ENCODE peak calls at places on chromosomes 6 and 20, in four cellular contexts. P, B, Z and J are unnamed samples.

GRCh38 chr20:20683922-20684321 is 28.5 kb downstream of the RALGAPA2 start:
- DNase-seq in Z (no peak), B (no peak), P (no peak), J (no peak)

GRCh38 chr6:55632953-55633352 is 54.0 kb upstream of the HMGCLL1 start:
- DNase-seq in B (no peak), Z (no peak), P (no peak), J (no peak)

GRCh38 chr20:4493386-4493785 is 228.3 kb upstream of the PRND start:
- DNase-seq in P (no peak), Z (no peak), B (no peak), J (no peak)

GRCh38 chr6:118618676-118619377 is 32.6 kb downstream of the CEP85L start:
- DNase-seq in Z (peak), B (peak), P (peak), J (no peak)

GRCh38 chr20:63243604-63244247 is 8.0 kb downstream of the BIRC7 start:
- DNase-seq in Z (no peak), B (no peak), P (no peak), J (no peak)

GRCh38 chr6:56954389-56955170 is at the start of gene BEND6:
- DNase-seq in P (peak), Z (peak), B (peak), J (no peak)

GRCh38 chr20:35776513-35777101 is 4.8 kb downstream of the PHF20 start:
- DNase-seq in P (no peak), Z (peak), B (peak), J (no peak)

GRCh38 chr6:21992178-21992967 is 304.5 kb downstream of the PRL start:
- DNase-seq in Z (no peak), B (no peak), P (no peak), J (no peak)

GRCh38 chr6:10676403-10676802 is 18.0 kb downstream of the C6orf52 start:
- DNase-seq in P (no peak), Z (no peak), B (no peak), J (no peak)

GRCh38 chr20:7843613-7844012 is 96.6 kb downstream of the HAO1 start:
- DNase-seq in P (no peak), B (no peak), Z (no peak), J (no peak)

GRCh38 chr6:157550114-157550989 is 169.4 kb downstream of the ZDHHC14 start:
- DNase-seq in Z (no peak), P (no peak), B (no peak), J (no peak)

GRCh38 chr20:53579581-53580375 is 13.9 kb downstream of the ZNF217 start:
- DNase-seq in Z (no peak), B (no peak), P (peak), J (no peak)

GRCh38 chr20:31540406-31540805 is 26.2 kb downstream of the HM13 start:
- DNase-seq in Z (no peak), P (no peak), B (no peak), J (no peak)

DNA sequence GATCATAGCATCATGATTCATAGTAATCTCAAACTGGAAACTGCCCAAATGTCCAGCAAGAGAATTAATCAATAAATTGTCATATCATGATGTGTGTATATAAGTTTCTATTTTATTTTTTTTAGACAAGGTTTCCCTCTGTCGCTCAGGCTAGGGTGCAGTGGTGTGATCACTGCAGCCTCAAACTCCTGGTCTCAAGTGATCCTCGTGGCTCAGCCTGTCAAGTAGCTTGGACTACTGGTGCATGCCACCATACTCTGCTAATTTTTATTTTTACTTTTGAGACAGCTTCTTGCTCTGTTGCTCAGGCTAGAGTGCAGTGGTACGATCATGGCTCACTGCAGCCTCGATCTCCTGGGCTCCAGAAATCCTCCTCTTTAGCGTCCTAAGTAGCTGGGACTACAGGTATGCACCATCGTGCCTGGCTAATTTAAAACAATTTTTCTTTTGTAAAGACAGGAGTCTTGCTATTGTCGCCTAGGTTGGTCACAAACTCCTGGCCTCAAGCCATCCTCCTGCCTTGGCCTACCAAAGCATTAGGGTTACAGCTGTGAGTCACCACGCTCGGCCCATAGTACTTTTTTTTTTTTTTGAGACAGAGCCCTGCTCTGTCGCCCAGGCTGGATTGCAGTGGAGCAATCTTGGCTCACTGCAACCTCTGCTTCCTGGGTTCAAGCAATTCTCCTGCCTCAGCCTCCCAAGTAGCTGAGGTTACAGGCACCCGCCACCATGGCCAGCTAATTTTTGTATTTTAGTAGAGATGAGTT is 8.7 kb upstream of the ATRN start:
- DNase-seq in P (no peak), B (no peak), Z (no peak), J (no peak)
- TF ChIP-seq FOXM1 in P (no peak), B (no peak), Z (no peak), J (no peak)

GRCh38 chr6:130293800-130294199 is 71.0 kb upstream of the SAMD3 start:
- DNase-seq in P (peak), B (peak), Z (peak), J (peak)
- TF ChIP-seq GABPA in P (no peak), B (no peak), Z (no peak), J (no peak)

GRCh38 chr6:96743496-96743895 is 93.8 kb downstream of the GPR63 start:
- DNase-seq in B (no peak), Z (no peak), P (no peak), J (no peak)
- TF ChIP-seq FOXM1 in B (no peak), Z (no peak), P (no peak), J (no peak)

GRCh38 chr6:163405412-163406309 is 8.9 kb upstream of the QKI start:
- DNase-seq in P (peak), B (peak), Z (no peak), J (no peak)
- TF ChIP-seq GABPA in P (no peak), B (no peak), Z (no peak), J (no peak)

GRCh38 chr6:71099649-71100048 is 142.8 kb upstream of the B3GAT2 start:
- DNase-seq in B (no peak), Z (no peak), P (no peak), J (no peak)

GRCh38 chr6:71107935-71108420 is 151.1 kb upstream of the B3GAT2 start:
- DNase-seq in Z (no peak), P (no peak), B (no peak), J (no peak)

DNA sequence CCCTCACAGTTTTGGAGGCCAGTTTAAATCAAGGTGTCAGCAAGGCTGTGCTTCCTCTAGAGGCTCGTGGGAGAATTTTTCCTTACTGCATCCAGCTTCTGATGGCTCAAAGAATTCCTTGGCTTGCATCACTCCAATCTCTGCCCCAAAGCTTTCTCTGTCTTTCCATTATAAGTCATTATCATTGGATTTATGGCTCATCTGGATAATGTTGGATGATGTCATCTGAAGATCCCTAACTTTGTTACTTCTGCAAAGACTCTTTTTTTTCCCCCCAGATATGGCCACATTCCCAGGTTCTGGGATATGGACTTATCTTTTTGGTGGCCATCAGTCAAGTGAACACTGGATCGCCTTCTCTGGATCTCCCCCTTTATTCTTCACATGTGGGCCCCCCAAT is 146.3 kb upstream of the B3GAT2 start:
- DNase-seq in B (no peak), Z (no peak), P (no peak), J (no peak)
- TF ChIP-seq FOXM1 in B (no peak), Z (no peak), P (no peak), J (no peak)

DNA sequence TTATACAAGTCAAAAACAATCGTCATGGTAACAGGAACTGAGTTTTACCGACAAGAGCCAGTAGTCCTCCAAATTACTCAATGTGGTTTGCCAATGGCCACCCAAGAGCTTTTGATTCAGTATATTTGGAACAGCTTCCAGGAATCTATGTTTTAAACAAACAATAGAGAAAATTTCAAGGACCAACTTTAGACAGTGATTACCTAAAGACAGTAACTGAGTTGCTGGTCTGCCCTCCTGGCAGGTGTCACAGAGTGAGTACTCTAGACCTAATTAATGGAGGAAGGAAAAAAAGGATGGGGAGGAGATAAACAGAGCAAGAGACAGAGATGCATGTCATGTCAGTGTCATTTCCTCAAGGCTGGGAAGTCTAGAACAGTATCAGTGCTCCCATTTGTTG is 361.3 kb upstream of the BTBD3 start:
- DNase-seq in Z (no peak), B (no peak), P (no peak), J (no peak)
- TF ChIP-seq GABPA in Z (no peak), B (no peak), P (no peak), J (no peak)